ENCODE peak calls at places on chromosome 3, in seven cellular contexts. H, K, C, J, S, D and T are unnamed samples.

GRCh38 chr3:73364517-73364916 is 260.2 kb downstream of the PDZRN3 start:
- DNase-seq in H (no peak), K (no peak), C (no peak), J (no peak), S (no peak), D (no peak), T (no peak)

GRCh38 chr3:182331356-182331755 is 461.9 kb upstream of the ATP11B start:
- DNase-seq in H (no peak), K (no peak), C (peak), J (peak), S (no peak), D (no peak), T (no peak)

GRCh38 chr3:146421814-146422748 is 47.3 kb downstream of the PLSCR2 start:
- DNase-seq in H (no peak), K (no peak), C (no peak), J (peak), S (no peak), D (no peak), T (peak)

GRCh38 chr3:29764603-29765254 is 483.9 kb downstream of the RBMS3 start:
- DNase-seq in H (no peak), K (no peak), C (peak), J (peak), S (peak), D (peak), T (peak)

GRCh38 chr3:125212096-125212508 is 446 bp downstream of the SLC12A8 start:
- DNase-seq in H (no peak), K (no peak), C (no peak), J (no peak), S (no peak), D (no peak), T (no peak)

GRCh38 chr3:146471012-146471411 is 1.7 kb upstream of the PLSCR2 start:
- DNase-seq in H (no peak), K (no peak), C (no peak), J (no peak), S (no peak), D (no peak), T (no peak)

GRCh38 chr3:181417748-181418147 is 294.0 kb upstream of the SOX2 start:
- DNase-seq in H (no peak), K (no peak), C (peak), J (no peak), S (no peak), D (no peak), T (no peak)

GRCh38 chr3:127261925-127262324 is 25.9 kb downstream of the PRR20G start:
- DNase-seq in H (no peak), K (no peak), C (no peak), J (no peak), S (no peak), D (no peak), T (no peak)

GRCh38 chr3:183252973-183253363 is at the start of gene B3GNT5:
- DNase-seq in H (no peak), K (peak), C (no peak), J (no peak), S (no peak), D (no peak), T (no peak)

GRCh38 chr3:45353070-45353469 is 35.3 kb upstream of the LARS2 start:
- DNase-seq in H (no peak), K (no peak), C (no peak), J (no peak), S (no peak), D (no peak), T (no peak)

GRCh38 chr3:45038096-45038455 is 12.0 kb downstream of the CLEC3B start:
- DNase-seq in H (no peak), K (no peak), C (no peak), J (no peak), S (no peak), D (no peak), T (no peak)

GRCh38 chr3:109803274-109803673 is 465.9 kb upstream of the DPPA4 start:
- DNase-seq in H (no peak), K (no peak), C (no peak), J (no peak), S (no peak), D (no peak), T (no peak)

GRCh38 chr3:38644016-38644661 is 5.3 kb downstream of the SCN5A start:
- DNase-seq in H (no peak), K (no peak), C (no peak), J (no peak), S (no peak), D (no peak), T (no peak)

GRCh38 chr3:24420224-24420623 is 74.4 kb downstream of the THRB start:
- DNase-seq in H (no peak), K (no peak), C (no peak), J (no peak), S (no peak), D (no peak), T (no peak)

GRCh38 chr3:59784164-59784563 is 734.3 kb upstream of the CFAP20DC start:
- DNase-seq in H (no peak), K (no peak), C (no peak), J (no peak), S (no peak), D (no peak), T (no peak)

GRCh38 chr3:125120370-125121122 is 64.7 kb upstream of the HEG1 start:
- DNase-seq in H (no peak), K (no peak), C (peak), J (peak), S (no peak), D (no peak), T (no peak)

GRCh38 chr3:59607628-59608027 is 557.8 kb upstream of the CFAP20DC start:
- DNase-seq in H (no peak), K (no peak), C (no peak), J (peak), S (no peak), D (no peak), T (no peak)

GRCh38 chr3:65144791-65145355 is 457.1 kb upstream of the ADAMTS9 start:
- DNase-seq in H (no peak), K (no peak), C (no peak), J (peak), S (no peak), D (no peak), T (no peak)

GRCh38 chr3:153096611-153097200 is 65.3 kb upstream of the RAP2B start:
- DNase-seq in H (no peak), K (no peak), C (no peak), J (no peak), S (peak), D (no peak), T (no peak)

GRCh38 chr3:24318668-24319287 is 175.9 kb downstream of the THRB start:
- DNase-seq in H (no peak), K (no peak), C (no peak), J (peak), S (no peak), D (no peak), T (no peak)

GRCh38 chr3:122064318-122064717 is 9.2 kb downstream of the CD86 start:
- DNase-seq in H (no peak), K (no peak), C (no peak), J (no peak), S (no peak), D (no peak), T (no peak)

GRCh38 chr3:158152186-158152585 is 42.3 kb downstream of the RSRC1 start:
- DNase-seq in H (no peak), K (no peak), C (no peak), J (peak), S (peak), D (no peak), T (no peak)

GRCh38 chr3:172666181-172666872 is 44.5 kb downstream of the NCEH1 start:
- DNase-seq in H (no peak), K (no peak), C (no peak), J (no peak), S (peak), D (no peak), T (no peak)

GRCh38 chr3:4708230-4708629 is 215.1 kb downstream of the ITPR1 start:
- DNase-seq in H (no peak), K (no peak), C (no peak), J (no peak), S (peak), D (no peak), T (no peak)

GRCh38 chr3:152902141-152902669 is 67.3 kb downstream of the P2RY1 start:
- DNase-seq in H (no peak), K (no peak), C (no peak), J (no peak), S (no peak), D (no peak), T (no peak)

GRCh38 chr3:169104541-169104940 is 559.0 kb downstream of the MECOM start:
- DNase-seq in H (no peak), K (no peak), C (no peak), J (peak), S (no peak), D (no peak), T (no peak)

GRCh38 chr3:62888778-62889177 is 13.6 kb upstream of the CADPS start:
- DNase-seq in H (no peak), K (no peak), C (no peak), J (no peak), S (no peak), D (no peak), T (no peak)

GRCh38 chr3:48765376-48765775 is 48.4 kb upstream of the IP6K2 start:
- DNase-seq in H (no peak), K (no peak), C (no peak), J (no peak), S (peak), D (no peak), T (no peak)

GRCh38 chr3:194573680-194574437 is 59.4 kb downstream of the TMEM44 start:
- DNase-seq in H (no peak), K (no peak), C (peak), J (peak), S (peak), D (peak), T (no peak)

GRCh38 chr3:72018339-72018984 is 233.5 kb upstream of the PROK2 start:
- DNase-seq in H (no peak), K (no peak), C (no peak), J (peak), S (no peak), D (no peak), T (no peak)

GRCh38 chr3:52682016-52682415 is 3.7 kb downstream of the PBRM1 start:
- DNase-seq in H (no peak), K (no peak), C (no peak), J (peak), S (peak), D (no peak), T (no peak)